ENCODE peak calls at places on chromosomes 16 and 17, in five cellular contexts. F, R, G, U and L are unnamed samples.

GRCh38 chr16:10552998-10553491 is 27.4 kb downstream of the EMP2 start:
- DNase-seq in F (no peak), R (peak), G (no peak), U (peak), L (no peak)

GRCh38 chr17:60421273-60422161 is 772 bp upstream of the CHCT1 start:
- DNase-seq in F (peak), R (peak), G (peak), U (peak), L (peak)

GRCh38 chr17:38967290-38967738 is at the start of gene FBXO47:
- DNase-seq in F (peak), R (peak), G (peak), U (peak), L (peak)

GRCh38 chr17:48002208-48002919 is 31.5 kb downstream of the CDK5RAP3 start:
- DNase-seq in F (no peak), R (peak), G (peak), U (no peak), L (peak)

GRCh38 chr16:85231959-85232358 is 119.7 kb upstream of the CIBAR2 start:
- DNase-seq in F (no peak), R (no peak), G (no peak), U (no peak), L (no peak)

GRCh38 chr17:57357830-57358426 is 101.6 kb downstream of the MSI2 start:
- DNase-seq in F (no peak), R (no peak), G (no peak), U (no peak), L (no peak)

GRCh38 chr16:10749680-10750035 is 6.0 kb downstream of the NUBP1 start:
- DNase-seq in F (no peak), R (no peak), G (peak), U (no peak), L (peak)

GRCh38 chr17:55416470-55417052 is 5.1 kb downstream of the MMD start:
- DNase-seq in F (no peak), R (no peak), G (peak), U (no peak), L (peak)

GRCh38 chr17:44203731-44204452 is 4.2 kb upstream of the ATXN7L3 start:
- DNase-seq in F (peak), R (peak), G (peak), U (peak), L (peak)

GRCh38 chr16:3358884-3359283 is 3.2 kb downstream of the OR2C1 start:
- DNase-seq in F (no peak), R (no peak), G (no peak), U (no peak), L (no peak)

GRCh38 chr16:50863673-50864144 is 121.8 kb downstream of the CYLD start:
- DNase-seq in F (no peak), R (no peak), G (no peak), U (no peak), L (no peak)

GRCh38 chr16:50864386-50864785 is 122.5 kb downstream of the CYLD start:
- DNase-seq in F (no peak), R (no peak), G (no peak), U (no peak), L (no peak)

GRCh38 chr16:50861926-50862325 is 120.0 kb downstream of the CYLD start:
- DNase-seq in F (no peak), R (no peak), G (peak), U (no peak), L (no peak)

GRCh38 chr16:50861451-50861850 is 119.6 kb downstream of the CYLD start:
- DNase-seq in F (no peak), R (no peak), G (no peak), U (no peak), L (no peak)

DNA sequence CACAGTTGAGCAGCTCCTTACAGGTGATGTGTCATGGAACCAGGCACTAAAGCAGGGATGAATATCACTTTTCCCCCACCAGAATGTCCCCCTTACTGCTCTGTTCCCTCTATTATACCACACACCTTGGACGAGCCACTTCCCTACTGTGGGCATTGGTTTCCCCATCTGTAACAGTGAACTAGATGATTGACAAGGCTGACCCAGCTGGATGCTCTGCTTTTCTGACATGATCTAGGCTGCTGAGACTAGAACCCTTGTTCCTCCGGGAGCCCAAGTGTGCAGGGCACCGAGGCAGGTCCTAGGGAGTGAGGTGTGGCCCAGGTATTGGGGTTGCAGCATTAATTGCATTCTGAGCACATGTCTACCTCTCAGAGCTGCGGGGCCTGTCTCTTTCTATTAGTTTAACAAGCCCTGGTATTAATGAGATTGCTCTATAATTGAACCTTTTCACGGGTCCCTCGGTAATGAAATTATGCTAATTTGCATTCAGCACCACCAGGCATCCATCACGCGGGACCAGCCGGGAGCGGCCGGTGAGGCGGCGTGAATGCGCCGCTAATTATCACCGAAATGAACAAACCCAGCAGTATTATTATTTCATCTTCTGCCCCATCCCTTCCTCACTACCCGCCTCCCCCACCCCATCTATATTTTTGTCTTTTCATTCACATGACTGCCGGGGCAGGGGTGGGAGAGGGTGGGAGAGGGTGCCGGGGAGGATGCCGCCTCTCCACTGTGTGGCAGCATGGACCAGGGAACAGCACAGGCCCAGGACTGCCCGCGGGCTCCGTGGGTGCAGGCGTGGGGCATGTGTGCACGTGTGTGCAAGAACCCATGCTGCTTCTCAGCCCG is 121.2 kb downstream of the CYLD start:
- DNase-seq in F (no peak), R (no peak), G (no peak), U (no peak), L (no peak)
- H2AK5ac ChIP-seq in F (no peak), R (no peak), G (no peak), U (no peak), L (peak)

DNA sequence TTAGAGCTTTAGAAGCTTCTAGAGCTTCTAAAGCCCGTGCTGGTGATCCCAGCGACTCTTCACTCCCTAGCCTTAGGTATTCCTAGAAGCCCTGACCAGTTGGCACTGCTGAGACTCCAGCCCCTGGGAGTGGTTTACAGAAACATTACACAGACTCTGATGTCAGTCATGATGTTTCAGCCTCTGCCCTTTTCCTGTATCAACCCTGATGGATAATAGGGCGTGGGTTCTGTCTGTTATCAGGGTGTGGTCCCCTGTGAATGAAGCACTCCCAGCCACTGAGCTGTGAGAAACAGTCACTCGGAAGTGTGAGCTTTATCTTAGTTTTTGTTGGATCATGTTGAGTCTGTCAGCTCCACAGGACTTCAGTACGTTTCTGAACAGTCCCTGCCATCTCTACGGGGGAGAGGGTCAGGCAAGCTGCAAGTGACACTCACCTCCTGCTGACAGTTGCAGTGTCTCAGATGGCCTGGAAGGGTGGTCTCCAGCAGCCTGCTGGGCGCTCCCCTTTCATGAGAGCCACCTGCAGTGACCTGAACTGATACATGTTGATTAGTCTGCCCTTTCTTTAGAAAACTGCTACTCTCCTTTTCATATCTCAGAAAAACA is 12.8 kb downstream of the GOSR2 start:
- DNase-seq in F (no peak), R (peak), G (no peak), U (no peak), L (no peak)
- H2AK5ac ChIP-seq in F (no peak), R (no peak), G (no peak), U (no peak), L (no peak)

DNA sequence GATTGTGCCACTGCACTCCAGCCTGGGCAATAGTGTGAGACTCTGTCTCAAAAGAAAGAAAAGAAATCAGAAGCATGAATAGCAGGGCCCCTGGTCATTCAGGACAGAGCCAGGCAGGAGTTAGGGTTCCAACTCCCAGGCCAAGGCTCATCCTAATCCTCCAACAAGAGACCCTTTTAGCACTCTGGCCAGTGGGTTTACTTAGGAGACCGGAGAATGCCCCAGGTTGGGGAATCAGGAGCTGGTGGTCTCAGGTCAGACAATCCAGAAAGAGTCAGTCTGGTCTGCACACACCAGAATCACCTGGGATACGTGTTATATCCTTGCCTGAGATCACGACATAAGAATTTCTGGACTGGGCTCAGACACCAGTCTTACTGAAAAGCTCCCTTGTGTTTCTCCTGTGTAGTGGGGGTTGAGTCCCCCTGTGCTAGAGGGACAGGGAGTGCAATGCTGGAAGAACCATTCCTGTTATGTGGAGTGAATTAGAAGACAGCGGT is 48.7 kb downstream of the CCDC42 start:
- DNase-seq in F (no peak), R (no peak), G (no peak), U (peak), L (no peak)
- H2AK5ac ChIP-seq in F (no peak), R (peak), G (peak), U (no peak), L (peak)

GRCh38 chr17:72463287-72464102 is 342.7 kb downstream of the SOX9 start:
- DNase-seq in F (no peak), R (no peak), G (no peak), U (no peak), L (no peak)
- H2AK5ac ChIP-seq in F (peak), R (no peak), G (peak), U (no peak), L (peak)

DNA sequence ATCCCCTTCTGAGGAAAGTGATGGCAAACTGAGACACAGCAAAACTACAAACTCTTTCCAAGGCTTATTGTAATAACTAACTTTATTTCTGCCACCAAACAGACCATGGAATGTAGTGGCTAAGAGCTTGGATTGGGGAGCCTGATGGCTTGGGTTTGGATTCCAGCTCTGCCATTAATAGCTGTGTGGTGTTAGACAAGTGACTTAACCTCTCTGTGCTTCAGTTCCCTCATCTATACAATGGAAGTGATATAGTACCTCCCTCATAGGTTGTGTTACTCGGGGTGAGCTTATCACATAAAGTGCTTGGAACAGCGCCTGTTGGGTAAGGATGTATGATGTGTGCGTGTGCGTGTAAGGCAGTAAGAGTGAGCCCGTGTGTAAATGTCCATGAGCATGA is 5.9 kb upstream of the RNF112 start:
- DNase-seq in F (no peak), R (no peak), G (no peak), U (no peak), L (no peak)
- H2AK5ac ChIP-seq in F (no peak), R (no peak), G (no peak), U (no peak), L (no peak)

GRCh38 chr16:79597775-79598174 is 2.8 kb downstream of the MAF start:
- DNase-seq in F (no peak), R (no peak), G (no peak), U (no peak), L (peak)
- H2AK5ac ChIP-seq in F (no peak), R (no peak), G (no peak), U (no peak), L (no peak)